ENCODE peak calls at places on chromosomes 12 and 14, in four cellular contexts. One of them, this sample, is unnamed.

GRCh38 chr14:74955229-74955999 is at the start of gene PGF:
- DNase-seq in effector memory CD4-positive, alpha-beta T cell: peak
- DNase-seq in ovary: peak
- DNase-seq in A549: peak
- DNase-seq in this sample: no peak

GRCh38 chr14:35201066-35201465 is 78.7 kb downstream of the PRORP start:
- DNase-seq in ovary: no peak
- DNase-seq in A549: no peak
- DNase-seq in effector memory CD4-positive, alpha-beta T cell: no peak
- DNase-seq in this sample: no peak

GRCh38 chr12:1642513-1642912 is 13.5 kb downstream of the WNT5B start:
- DNase-seq in ovary: no peak
- DNase-seq in A549: no peak
- DNase-seq in effector memory CD4-positive, alpha-beta T cell: no peak
- DNase-seq in this sample: no peak

GRCh38 chr12:113802966-113803828 is 162.9 kb downstream of the RBM19 start:
- DNase-seq in ovary: no peak
- DNase-seq in A549: no peak
- DNase-seq in effector memory CD4-positive, alpha-beta T cell: no peak
- DNase-seq in this sample: no peak

GRCh38 chr12:46504494-46504893 is 131.9 kb upstream of the SLC38A2 start:
- DNase-seq in A549: no peak
- DNase-seq in effector memory CD4-positive, alpha-beta T cell: no peak
- DNase-seq in ovary: no peak
- DNase-seq in this sample: no peak

GRCh38 chr12:121096199-121096798 is 36.4 kb upstream of the P2RX7 start:
- DNase-seq in ovary: no peak
- DNase-seq in effector memory CD4-positive, alpha-beta T cell: no peak
- DNase-seq in A549: no peak
- DNase-seq in this sample: no peak

GRCh38 chr14:25121342-25122129 is 71.6 kb upstream of the STXBP6 start:
- DNase-seq in effector memory CD4-positive, alpha-beta T cell: no peak
- DNase-seq in ovary: no peak
- DNase-seq in A549: no peak
- DNase-seq in this sample: no peak

GRCh38 chr12:113847856-113848255 is 118.3 kb downstream of the RBM19 start:
- DNase-seq in effector memory CD4-positive, alpha-beta T cell: no peak
- DNase-seq in ovary: no peak
- DNase-seq in A549: no peak
- DNase-seq in this sample: no peak

GRCh38 chr14:80491131-80491530 is 279.8 kb upstream of the DIO2 start:
- DNase-seq in A549: no peak
- DNase-seq in effector memory CD4-positive, alpha-beta T cell: no peak
- DNase-seq in ovary: peak
- DNase-seq in this sample: no peak

GRCh38 chr12:121514184-121514742 is 66.6 kb downstream of the KDM2B start:
- DNase-seq in effector memory CD4-positive, alpha-beta T cell: no peak
- DNase-seq in A549: no peak
- DNase-seq in ovary: no peak
- DNase-seq in this sample: no peak

GRCh38 chr12:124544311-124544970 is 23.0 kb downstream of the NCOR2 start:
- DNase-seq in effector memory CD4-positive, alpha-beta T cell: no peak
- DNase-seq in ovary: peak
- DNase-seq in A549: no peak
- DNase-seq in this sample: no peak

GRCh38 chr14:24664366-24664765 is 30.4 kb upstream of the GZMB start:
- DNase-seq in A549: no peak
- DNase-seq in effector memory CD4-positive, alpha-beta T cell: no peak
- DNase-seq in ovary: no peak
- DNase-seq in this sample: no peak

GRCh38 chr12:55727643-55728184 is 1.1 kb downstream of the CD63 start:
- DNase-seq in effector memory CD4-positive, alpha-beta T cell: no peak
- DNase-seq in ovary: peak
- DNase-seq in A549: peak
- DNase-seq in this sample: no peak

GRCh38 chr14:102697125-102697900 is 79.9 kb upstream of the TRAF3 start:
- DNase-seq in ovary: no peak
- DNase-seq in effector memory CD4-positive, alpha-beta T cell: no peak
- DNase-seq in A549: no peak
- DNase-seq in this sample: no peak

GRCh38 chr12:119788783-119789182 is 88.3 kb downstream of the CIT start:
- DNase-seq in effector memory CD4-positive, alpha-beta T cell: no peak
- DNase-seq in ovary: no peak
- DNase-seq in A549: no peak
- DNase-seq in this sample: no peak

GRCh38 chr12:126469211-126469610 is 1404.0 kb downstream of the AACS start:
- DNase-seq in ovary: no peak
- DNase-seq in A549: no peak
- DNase-seq in effector memory CD4-positive, alpha-beta T cell: no peak
- DNase-seq in this sample: no peak

GRCh38 chr12:2642176-2642892 is 152.4 kb upstream of the FKBP4 start:
- DNase-seq in ovary: no peak
- DNase-seq in A549: no peak
- DNase-seq in effector memory CD4-positive, alpha-beta T cell: no peak
- DNase-seq in this sample: no peak

GRCh38 chr12:109109756-109110350 is 6.5 kb upstream of the ACACB start:
- DNase-seq in effector memory CD4-positive, alpha-beta T cell: no peak
- DNase-seq in A549: no peak
- DNase-seq in ovary: no peak
- DNase-seq in this sample: no peak

GRCh38 chr12:42790761-42791151 is 201.2 kb upstream of the PRICKLE1 start:
- DNase-seq in effector memory CD4-positive, alpha-beta T cell: no peak
- DNase-seq in ovary: no peak
- DNase-seq in A549: peak
- DNase-seq in this sample: no peak

GRCh38 chr12:33370318-33370717 is 69.3 kb downstream of the SYT10 start:
- DNase-seq in effector memory CD4-positive, alpha-beta T cell: no peak
- DNase-seq in A549: no peak
- DNase-seq in ovary: no peak
- DNase-seq in this sample: no peak

GRCh38 chr12:24489939-24490338 is 459.0 kb downstream of the BCAT1 start:
- DNase-seq in ovary: no peak
- DNase-seq in effector memory CD4-positive, alpha-beta T cell: no peak
- DNase-seq in A549: no peak
- DNase-seq in this sample: no peak

GRCh38 chr12:70732287-70732686 is 95.1 kb upstream of the PTPRB start:
- DNase-seq in A549: no peak
- DNase-seq in ovary: no peak
- DNase-seq in effector memory CD4-positive, alpha-beta T cell: no peak
- DNase-seq in this sample: no peak

GRCh38 chr12:132003846-132004245 is 54.1 kb downstream of the EP400 start:
- DNase-seq in effector memory CD4-positive, alpha-beta T cell: no peak
- DNase-seq in ovary: no peak
- DNase-seq in A549: no peak
- DNase-seq in this sample: no peak

GRCh38 chr12:118318703-118319102 is 54.0 kb downstream of the TAOK3 start:
- DNase-seq in ovary: no peak
- DNase-seq in A549: no peak
- DNase-seq in effector memory CD4-positive, alpha-beta T cell: no peak
- DNase-seq in this sample: no peak

GRCh38 chr12:128111951-128112350 is 155.0 kb upstream of the TMEM132C start:
- DNase-seq in effector memory CD4-positive, alpha-beta T cell: no peak
- DNase-seq in A549: no peak
- DNase-seq in ovary: no peak
- DNase-seq in this sample: no peak

GRCh38 chr12:98645572-98646067 is 530 bp downstream of the APAF1 start:
- DNase-seq in ovary: no peak
- DNase-seq in A549: peak
- DNase-seq in effector memory CD4-positive, alpha-beta T cell: peak
- DNase-seq in this sample: no peak

GRCh38 chr14:55336161-55336560 is 64.9 kb downstream of the FBXO34 start:
- DNase-seq in A549: no peak
- DNase-seq in ovary: no peak
- DNase-seq in effector memory CD4-positive, alpha-beta T cell: no peak
- DNase-seq in this sample: no peak

GRCh38 chr12:19301688-19302640 is 137.3 kb upstream of the AEBP2 start:
- DNase-seq in effector memory CD4-positive, alpha-beta T cell: no peak
- DNase-seq in ovary: no peak
- DNase-seq in A549: no peak
- DNase-seq in this sample: no peak

GRCh38 chr12:96438330-96438729 is 38.1 kb upstream of the CDK17 start:
- DNase-seq in ovary: no peak
- DNase-seq in effector memory CD4-positive, alpha-beta T cell: no peak
- DNase-seq in A549: no peak
- DNase-seq in this sample: no peak

GRCh38 chr12:48126953-48127630 is 7.9 kb downstream of the PFKM start:
- DNase-seq in ovary: no peak
- DNase-seq in A549: no peak
- DNase-seq in effector memory CD4-positive, alpha-beta T cell: no peak
- DNase-seq in this sample: no peak

GRCh38 chr14:74038015-74038859 is 19.1 kb downstream of the BBOF1 start:
- DNase-seq in ovary: no peak
- DNase-seq in A549: peak
- DNase-seq in effector memory CD4-positive, alpha-beta T cell: no peak
- DNase-seq in this sample: no peak

GRCh38 chr12:11600199-11600598 is 49.3 kb upstream of the ETV6 start:
- DNase-seq in A549: no peak
- DNase-seq in ovary: no peak
- DNase-seq in effector memory CD4-positive, alpha-beta T cell: no peak
- DNase-seq in this sample: no peak

GRCh38 chr14:21069388-21070082 is 569 bp upstream of the ARHGEF40 start:
- DNase-seq in A549: peak
- DNase-seq in effector memory CD4-positive, alpha-beta T cell: peak
- DNase-seq in ovary: peak
- DNase-seq in this sample: no peak
- H3K27ac ChIP-seq in A549: peak
- H3K27ac ChIP-seq in effector memory CD4-positive, alpha-beta T cell: no peak
- H3K27ac ChIP-seq in ovary: peak
- H3K27ac ChIP-seq in this sample: peak

DNA sequence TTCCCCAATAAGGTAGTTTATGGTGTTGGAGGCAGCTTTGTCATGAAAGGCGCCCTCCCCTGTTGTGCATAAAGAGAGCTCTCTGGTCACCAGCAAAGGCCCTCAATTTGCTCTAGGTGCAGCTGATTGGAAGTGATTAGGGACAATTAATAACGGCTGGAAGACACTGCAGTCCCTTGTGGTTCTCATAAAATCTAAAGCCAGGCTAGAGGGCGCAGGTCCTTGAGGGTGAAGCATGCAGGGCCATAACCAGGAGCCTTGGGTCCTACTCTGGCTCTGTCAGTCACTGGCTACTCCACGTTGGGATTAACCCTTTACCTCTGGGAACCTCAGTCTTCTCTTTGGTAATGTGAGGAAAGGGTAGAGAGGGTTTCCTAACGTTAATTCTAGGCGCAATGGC is 1.9 kb downstream of the DAAM1 start:
- DNase-seq in ovary: no peak
- DNase-seq in A549: peak
- DNase-seq in effector memory CD4-positive, alpha-beta T cell: no peak
- DNase-seq in this sample: no peak
- H3K27ac ChIP-seq in ovary: no peak
- H3K27ac ChIP-seq in A549: peak
- H3K27ac ChIP-seq in effector memory CD4-positive, alpha-beta T cell: peak
- H3K27ac ChIP-seq in this sample: peak

DNA sequence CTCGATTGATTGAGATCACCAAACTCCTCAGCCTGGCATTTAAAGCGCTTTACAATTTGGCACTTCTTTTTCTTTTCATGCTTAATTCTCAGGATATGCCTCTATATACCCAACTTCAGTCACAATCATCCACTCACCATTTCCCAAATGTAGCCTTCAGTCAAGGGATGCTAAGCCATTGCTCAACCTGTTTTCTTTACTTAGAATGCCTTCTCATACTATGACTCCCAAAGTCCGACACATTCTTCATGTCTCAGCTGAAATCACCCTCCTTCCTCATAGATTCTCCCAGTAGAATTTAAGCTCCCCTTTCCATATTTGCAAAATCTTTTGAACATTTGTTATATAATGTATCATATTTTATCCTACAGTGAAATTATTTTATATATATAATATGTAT is 467.0 kb downstream of the LRIG3 start:
- DNase-seq in ovary: no peak
- DNase-seq in effector memory CD4-positive, alpha-beta T cell: no peak
- DNase-seq in A549: no peak
- DNase-seq in this sample: no peak
- H3K27ac ChIP-seq in ovary: no peak
- H3K27ac ChIP-seq in effector memory CD4-positive, alpha-beta T cell: no peak
- H3K27ac ChIP-seq in A549: no peak
- H3K27ac ChIP-seq in this sample: no peak

DNA sequence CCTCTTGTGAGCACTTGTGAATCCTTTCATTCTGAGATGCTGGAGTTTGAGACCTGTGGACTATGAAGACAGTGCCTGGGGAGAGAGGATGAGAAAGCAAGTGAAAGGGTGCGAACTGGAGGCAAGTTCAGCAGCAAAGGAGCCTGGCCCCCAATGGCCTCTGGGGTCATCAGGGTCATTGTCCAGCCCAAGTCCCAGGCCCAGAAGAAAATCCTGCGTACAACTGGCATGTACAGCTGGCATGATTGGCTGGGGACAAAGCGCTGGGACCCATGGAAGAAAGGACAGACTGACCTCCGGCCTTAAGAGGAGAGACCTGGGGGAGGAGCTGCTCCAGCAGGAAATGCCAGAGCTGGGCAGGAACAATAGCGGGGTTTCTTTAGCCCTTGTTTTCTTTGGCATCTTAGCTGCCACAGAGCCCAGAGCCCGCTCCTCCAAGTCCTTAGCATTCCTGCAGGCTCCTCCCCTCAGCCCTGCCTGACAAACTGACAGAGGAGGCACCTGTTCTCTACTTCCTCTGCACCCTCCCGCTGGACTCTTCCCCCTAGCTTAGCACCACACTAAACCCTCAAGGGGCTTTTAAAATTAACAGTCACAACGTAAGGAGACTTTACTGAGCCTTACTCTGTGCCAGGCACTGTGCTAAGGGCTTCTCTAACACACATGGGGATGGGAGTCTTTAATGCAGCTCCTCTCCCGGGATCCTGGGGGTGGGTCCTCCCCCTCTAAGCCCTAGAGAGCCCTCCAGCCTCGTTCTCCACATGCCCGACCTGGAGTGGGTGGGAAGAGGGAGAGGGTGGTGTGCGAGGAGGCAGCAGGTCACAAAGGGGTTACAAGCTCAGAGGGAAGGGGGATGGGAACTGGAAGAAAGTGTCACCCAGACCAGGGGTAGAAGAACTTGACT is 1.9 kb upstream of the AQP5 start:
- DNase-seq in effector memory CD4-positive, alpha-beta T cell: no peak
- DNase-seq in A549: peak
- DNase-seq in ovary: no peak
- DNase-seq in this sample: no peak
- H3K27ac ChIP-seq in effector memory CD4-positive, alpha-beta T cell: no peak
- H3K27ac ChIP-seq in A549: peak
- H3K27ac ChIP-seq in ovary: no peak
- H3K27ac ChIP-seq in this sample: no peak

This sample was measured in epithelial cell of prostate.